ENCODE peak calls at places on chromosome 9, in five cellular contexts. Y, X, O, C and Q are unnamed samples.

GRCh38 chr9:16640649-16641048 is 229.8 kb downstream of the BNC2 start:
- DNase-seq in Y (no peak), O (no peak), X (no peak), C (no peak), Q (no peak)

GRCh38 chr9:116062206-116062550 is 91.4 kb upstream of the PAPPA start:
- DNase-seq in Y (no peak), C (no peak), O (no peak), X (no peak), Q (no peak)

GRCh38 chr9:116705531-116705930 is 18.4 kb downstream of the TRIM32 start:
- DNase-seq in O (no peak), Y (no peak), X (no peak), C (no peak), Q (no peak)

GRCh38 chr9:12784461-12785250 is 9.8 kb downstream of the LURAP1L start:
- DNase-seq in X (no peak), Y (no peak), C (no peak), O (no peak), Q (no peak)

GRCh38 chr9:68619636-68620035 is 79.0 kb upstream of the TMEM252 start:
- DNase-seq in Y (no peak), O (no peak), X (no peak), C (no peak), Q (no peak)

GRCh38 chr9:97398999-97399758 is 12.7 kb upstream of the TDRD7 start:
- DNase-seq in X (peak; percentile 84), C (peak; percentile 86), O (no peak), Y (peak; percentile 82), Q (peak; percentile 91)

GRCh38 chr9:108885643-108886348 is 23.7 kb downstream of the ACTL7A start:
- DNase-seq in C (no peak), O (no peak), Y (no peak), X (no peak), Q (no peak)

GRCh38 chr9:136584401-136585328 is 38.8 kb upstream of the NOTCH1 start:
- DNase-seq in O (no peak), X (no peak), C (no peak), Y (no peak), Q (no peak)

GRCh38 chr9:19127881-19128719 is 808 bp upstream of the PLIN2 start:
- DNase-seq in X (no peak), O (peak; percentile 85), Y (peak; percentile 47), C (peak; percentile 54), Q (no peak)

GRCh38 chr9:119114681-119115080 is 254.6 kb downstream of the BRINP1 start:
- DNase-seq in C (no peak), Y (no peak), O (no peak), X (no peak), Q (no peak)

GRCh38 chr9:88344013-88344412 is 44.2 kb upstream of the SPIN1 start:
- DNase-seq in O (no peak), Y (no peak), C (no peak), X (no peak), Q (no peak)

GRCh38 chr9:114968710-114969109 is 38.3 kb upstream of the TNFSF8 start:
- DNase-seq in X (no peak), O (no peak), C (no peak), Y (no peak), Q (no peak)

GRCh38 chr9:4293293-4293931 is 6.5 kb downstream of the GLIS3 start:
- DNase-seq in O (no peak), Y (no peak), C (no peak), X (no peak), Q (no peak)

GRCh38 chr9:134833294-134833880 is 47.2 kb upstream of the FCN2 start:
- DNase-seq in O (no peak), X (no peak), Y (no peak), C (no peak), Q (no peak)

GRCh38 chr9:112065781-112066606 is 109.1 kb downstream of the SUSD1 start:
- DNase-seq in C (peak; percentile 51), X (no peak), Y (peak; percentile 13), O (no peak), Q (no peak)

GRCh38 chr9:137759117-137759516 is 118.5 kb upstream of the CACNA1B start:
- DNase-seq in O (no peak), Y (no peak), X (no peak), C (no peak), Q (no peak)

GRCh38 chr9:83459830-83460229 is 78.4 kb downstream of the FRMD3 start:
- DNase-seq in O (no peak), C (no peak), Y (no peak), X (no peak), Q (no peak)

GRCh38 chr9:92242115-92242778 is 51.2 kb downstream of the IARS1 start:
- DNase-seq in O (no peak), C (no peak), Y (no peak), X (no peak), Q (no peak)

GRCh38 chr9:125258832-125259534 is 2.6 kb upstream of the GAPVD1 start:
- DNase-seq in Y (no peak), O (no peak), C (no peak), X (no peak), Q (no peak)

GRCh38 chr9:105206821-105207699 is 37.4 kb upstream of the SLC44A1 start:
- DNase-seq in C (no peak), O (no peak), X (no peak), Y (no peak), Q (no peak)

GRCh38 chr9:121800376-121800775 is 148.9 kb downstream of the DAB2IP start:
- DNase-seq in X (no peak), O (no peak), Y (no peak), C (no peak), Q (no peak)

GRCh38 chr9:115999498-115999897 is 154.1 kb upstream of the PAPPA start:
- DNase-seq in O (no peak), C (no peak), Y (no peak), X (no peak), Q (no peak)

GRCh38 chr9:104868303-104868686 is 59.7 kb downstream of the ABCA1 start:
- DNase-seq in C (no peak), X (no peak), Y (peak; percentile 19), O (no peak), Q (no peak)

GRCh38 chr9:121876658-121877271 is 216.3 kb downstream of the TTLL11 start:
- DNase-seq in Y (no peak), C (no peak), X (no peak), O (peak; percentile 56), Q (no peak)

GRCh38 chr9:113808391-113809191 is 67.5 kb upstream of the ZNF618 start:
- DNase-seq in Y (no peak), O (no peak), C (no peak), X (peak; percentile 20), Q (no peak)

GRCh38 chr9:120927125-120928014 is 774 bp upstream of the TRAF1 start:
- DNase-seq in O (no peak), C (no peak), Y (no peak), X (no peak), Q (no peak)

GRCh38 chr9:109192732-109193361 is 25.8 kb upstream of the FRRS1L start:
- DNase-seq in Y (peak; percentile 50), X (no peak), C (peak; percentile 73), O (no peak), Q (no peak)

GRCh38 chr9:20788526-20789421 is 104.7 kb downstream of the FOCAD start:
- DNase-seq in C (no peak), X (no peak), Y (no peak), O (no peak), Q (no peak)

GRCh38 chr9:74940600-74940999 is 12.1 kb downstream of the C9orf40 start:
- DNase-seq in C (no peak), X (no peak), O (no peak), Y (no peak), Q (no peak)

DNA sequence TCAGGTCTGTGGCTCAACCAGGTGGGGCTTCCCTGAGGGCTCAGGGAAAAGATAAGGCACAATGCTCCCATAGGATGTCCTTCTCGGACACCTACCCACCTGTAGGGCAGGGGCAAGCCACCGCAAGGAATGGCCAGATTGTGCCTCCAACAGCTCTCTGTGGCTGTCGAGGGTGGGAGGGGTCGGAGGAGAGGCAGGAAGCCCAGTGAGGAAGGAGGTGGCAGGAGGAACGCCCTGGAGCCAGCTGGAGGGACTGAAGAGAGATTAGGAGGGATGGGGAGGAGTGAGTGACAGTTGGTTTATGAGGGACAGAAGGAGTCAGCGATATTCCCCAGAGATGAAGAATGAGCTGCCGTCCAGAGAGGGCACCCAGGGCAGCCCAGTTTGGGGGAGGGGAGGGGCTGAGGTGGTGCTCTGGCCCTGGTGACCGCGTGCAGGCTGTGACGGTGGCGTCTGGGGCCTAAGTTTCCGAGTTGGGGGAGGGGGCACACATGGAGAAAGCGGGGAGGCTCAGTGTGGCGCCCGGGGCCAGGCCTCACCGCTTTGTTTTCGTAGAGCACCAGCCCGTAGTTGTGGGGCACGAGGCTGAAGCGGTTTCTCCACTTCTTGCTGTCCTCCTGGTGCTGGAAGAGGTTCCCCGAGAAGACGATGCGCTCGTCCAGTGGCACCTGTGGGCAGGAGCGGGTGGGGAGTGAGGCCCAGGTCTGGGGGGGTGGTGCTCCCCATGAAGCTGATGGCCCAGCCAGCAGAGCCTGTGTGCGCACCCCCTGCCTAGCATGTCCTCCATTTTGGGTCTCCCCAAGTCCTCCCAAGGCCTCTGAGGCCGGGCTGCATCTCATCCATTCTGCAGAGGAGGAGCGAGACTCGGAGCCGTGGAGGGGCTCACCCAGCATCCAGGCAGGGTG is 75.6 kb downstream of the LRSAM1 start:
- DNase-seq in C (no peak), O (no peak), Y (no peak), X (no peak), Q (no peak)
- TF ChIP-seq CTCF in C (no peak), O (no peak), Y (no peak), X (no peak), Q (no peak)

GRCh38 chr9:132673355-132673754 is 3.1 kb downstream of the GTF3C4 start:
- DNase-seq in X (no peak), Y (no peak), C (peak; percentile 38), O (no peak), Q (no peak)
- TF ChIP-seq CTCF in X (peak; percentile 53), Y (no peak), C (peak; percentile 44), O (no peak), Q (no peak)

GRCh38 chr9:2181794-2182193 is 166.6 kb downstream of the SMARCA2 start:
- DNase-seq in Y (peak; percentile 36), X (no peak), O (no peak), C (peak; percentile 75), Q (no peak)

GRCh38 chr9:2178034-2178734 is 163.0 kb downstream of the SMARCA2 start:
- DNase-seq in C (no peak), O (no peak), Y (no peak), X (no peak), Q (no peak)

GRCh38 chr9:2180704-2181103 is 165.6 kb downstream of the SMARCA2 start:
- DNase-seq in O (no peak), Y (no peak), X (no peak), C (no peak), Q (no peak)

GRCh38 chr9:2180171-2180570 is 165.0 kb downstream of the SMARCA2 start:
- DNase-seq in Y (no peak), C (no peak), X (no peak), O (no peak), Q (no peak)

GRCh38 chr9:2179557-2179956 is 164.4 kb downstream of the SMARCA2 start:
- DNase-seq in O (no peak), X (no peak), C (no peak), Y (no peak), Q (no peak)
- TF ChIP-seq CTCF in O (peak; percentile 9), X (no peak), C (no peak), Y (no peak), Q (no peak)

GRCh38 chr9:131475956-131476776 is 26.6 kb upstream of the POMT1 start:
- DNase-seq in O (no peak), X (no peak), C (no peak), Y (no peak), Q (no peak)
- TF ChIP-seq CTCF in O (peak; percentile 28), X (peak; percentile 52), C (peak; percentile 62), Y (peak; percentile 14), Q (peak; percentile 53)